ENCODE peak calls at places on chromosome 13, in five cellular contexts. C, F, E, N and Q are unnamed samples.

GRCh38 chr13:80556291-80556690 is 215.4 kb upstream of the SPRY2 start:
- DNase-seq in N (no peak), F (no peak), C (peak), E (no peak), Q (no peak)

GRCh38 chr13:99982741-99983400 is 1.3 kb downstream of the ZIC2 start:
- DNase-seq in E (no peak), N (no peak), F (no peak), C (no peak), Q (no peak)

GRCh38 chr13:105047676-105048295 is 1487.7 kb downstream of the EFNB2 start:
- DNase-seq in C (no peak), N (no peak), F (no peak), E (no peak), Q (no peak)

GRCh38 chr13:51910508-51910907 is 48.7 kb downstream of the CCDC70 start:
- DNase-seq in C (no peak), E (no peak), F (no peak), N (no peak), Q (no peak)

GRCh38 chr13:40786568-40786996 is 2.8 kb upstream of the SLC25A15 start:
- DNase-seq in N (no peak), E (no peak), C (peak), F (no peak), Q (no peak)

GRCh38 chr13:64551755-64552154 is 2678.4 kb downstream of the PCDH9 start:
- DNase-seq in C (peak), F (no peak), E (peak), N (no peak), Q (no peak)

GRCh38 chr13:77218274-77218673 is 108.6 kb downstream of the MYCBP2 start:
- DNase-seq in F (no peak), C (no peak), N (no peak), E (no peak), Q (no peak)

GRCh38 chr13:108897955-108898354 is 268.5 kb downstream of the MYO16 start:
- DNase-seq in F (no peak), C (no peak), E (no peak), N (no peak), Q (no peak)

GRCh38 chr13:58376775-58377174 is 745.2 kb downstream of the PCDH17 start:
- DNase-seq in E (no peak), N (no peak), C (no peak), F (no peak), Q (no peak)

GRCh38 chr13:110797230-110797877 is 83.9 kb downstream of the ING1 start:
- DNase-seq in C (peak), E (no peak), F (no peak), N (no peak), Q (no peak)

GRCh38 chr13:60220072-60220471 is 56.3 kb upstream of the DIAPH3 start:
- DNase-seq in F (no peak), N (no peak), E (no peak), C (no peak), Q (no peak)

GRCh38 chr13:101242720-101243119 is 173.6 kb downstream of the NALCN start:
- DNase-seq in N (no peak), E (no peak), C (peak), F (no peak), Q (no peak)

GRCh38 chr13:21015284-21015683 is 46.1 kb downstream of the LATS2 start:
- DNase-seq in E (no peak), F (no peak), N (no peak), C (no peak), Q (no peak)

GRCh38 chr13:106212436-106213010 is 322.9 kb downstream of the EFNB2 start:
- DNase-seq in E (peak), C (no peak), F (no peak), N (no peak), Q (no peak)

GRCh38 chr13:73544175-73544574 is 485.4 kb downstream of the KLF5 start:
- DNase-seq in E (no peak), F (no peak), C (peak), N (no peak), Q (no peak)
- TF ChIP-seq CTCF in E (no peak), F (no peak), C (peak), N (no peak), Q (no peak)

DNA sequence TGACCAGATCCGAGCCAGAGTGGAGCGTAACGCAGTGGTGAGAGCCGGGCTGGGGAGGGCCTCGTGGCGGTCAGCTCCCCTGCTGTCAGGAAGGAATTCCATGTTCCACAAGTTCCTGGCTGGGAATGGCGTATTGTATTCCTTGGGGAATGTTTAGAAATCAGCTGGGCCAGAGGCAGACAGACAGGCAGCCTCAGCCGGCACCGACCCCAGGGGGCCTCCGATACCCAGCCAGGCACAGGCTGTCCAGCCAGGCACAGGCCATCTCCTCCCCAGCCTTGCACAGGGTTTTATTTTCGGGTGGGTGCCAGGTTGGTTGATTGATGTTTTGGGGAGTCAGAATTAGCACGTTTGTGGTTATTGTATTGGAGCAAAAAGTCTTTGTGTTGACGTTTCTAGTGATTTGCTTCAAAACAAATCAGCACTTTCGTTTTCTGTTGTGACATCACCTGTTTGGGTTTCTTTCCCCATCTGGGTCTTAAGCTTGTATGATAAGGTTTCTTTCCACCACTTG is 126.6 kb upstream of the MCF2L start:
- DNase-seq in F (peak), C (peak), E (no peak), N (no peak), Q (no peak)
- H3K4me3 ChIP-seq in F (no peak), C (no peak), E (no peak), N (no peak), Q (no peak)

DNA sequence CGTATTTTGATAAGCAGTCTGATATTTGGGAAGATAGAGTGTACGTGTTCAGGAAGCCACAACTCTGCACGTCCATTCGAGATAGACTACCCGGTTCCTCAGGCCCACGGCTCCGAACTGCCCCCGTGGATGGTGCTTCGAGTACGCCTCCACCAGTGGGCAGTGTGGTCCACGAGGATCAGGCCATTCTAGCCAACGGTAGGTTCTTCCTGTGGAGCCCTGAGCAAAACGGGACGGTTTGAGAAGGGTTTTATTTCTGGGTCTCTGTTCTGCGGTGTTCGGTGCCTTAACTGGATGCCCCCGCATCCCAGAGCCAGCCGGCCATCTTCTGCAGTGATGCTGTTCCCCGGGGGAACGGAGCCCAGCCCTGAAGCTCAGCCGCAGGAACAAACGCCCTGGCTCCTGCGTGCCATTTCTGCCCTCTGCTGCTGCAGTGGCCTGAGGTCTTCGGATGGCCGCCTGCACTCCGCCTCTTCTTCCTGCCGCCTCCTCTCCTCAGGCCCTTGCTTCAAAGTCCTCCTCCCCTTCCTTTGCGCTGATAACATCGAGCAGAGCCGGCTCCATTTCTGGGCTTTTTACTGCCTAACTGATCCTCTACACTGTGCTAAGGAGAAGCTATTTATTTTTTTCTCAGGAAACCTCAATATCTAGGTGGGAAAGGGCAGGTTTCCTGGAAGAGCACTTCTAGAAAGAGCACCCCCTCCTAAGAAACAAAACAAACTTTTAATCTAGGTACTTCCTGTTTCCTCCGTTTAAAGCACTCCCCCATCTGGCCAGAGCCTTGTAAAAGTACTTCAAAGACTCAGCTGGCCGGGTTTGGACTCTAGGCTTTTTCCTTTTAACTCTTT is 36.2 kb upstream of the SLC46A3 start:
- DNase-seq in C (peak), E (no peak), F (peak), N (no peak), Q (peak)
- TF ChIP-seq CTCF in C (peak), E (no peak), F (peak), N (peak), Q (no peak)

GRCh38 chr13:95195146-95195545 is 106.1 kb downstream of the ABCC4 start:
- DNase-seq in F (no peak), C (no peak), E (no peak), N (no peak), Q (no peak)

GRCh38 chr13:95192998-95193397 is 108.3 kb downstream of the ABCC4 start:
- DNase-seq in N (no peak), E (no peak), F (no peak), C (no peak), Q (no peak)

GRCh38 chr13:95197548-95197947 is 103.7 kb downstream of the ABCC4 start:
- DNase-seq in N (no peak), C (no peak), F (no peak), E (no peak), Q (no peak)

GRCh38 chr13:95191821-95192220 is 109.4 kb downstream of the ABCC4 start:
- DNase-seq in N (peak), F (peak), E (peak), C (peak), Q (peak)

DNA sequence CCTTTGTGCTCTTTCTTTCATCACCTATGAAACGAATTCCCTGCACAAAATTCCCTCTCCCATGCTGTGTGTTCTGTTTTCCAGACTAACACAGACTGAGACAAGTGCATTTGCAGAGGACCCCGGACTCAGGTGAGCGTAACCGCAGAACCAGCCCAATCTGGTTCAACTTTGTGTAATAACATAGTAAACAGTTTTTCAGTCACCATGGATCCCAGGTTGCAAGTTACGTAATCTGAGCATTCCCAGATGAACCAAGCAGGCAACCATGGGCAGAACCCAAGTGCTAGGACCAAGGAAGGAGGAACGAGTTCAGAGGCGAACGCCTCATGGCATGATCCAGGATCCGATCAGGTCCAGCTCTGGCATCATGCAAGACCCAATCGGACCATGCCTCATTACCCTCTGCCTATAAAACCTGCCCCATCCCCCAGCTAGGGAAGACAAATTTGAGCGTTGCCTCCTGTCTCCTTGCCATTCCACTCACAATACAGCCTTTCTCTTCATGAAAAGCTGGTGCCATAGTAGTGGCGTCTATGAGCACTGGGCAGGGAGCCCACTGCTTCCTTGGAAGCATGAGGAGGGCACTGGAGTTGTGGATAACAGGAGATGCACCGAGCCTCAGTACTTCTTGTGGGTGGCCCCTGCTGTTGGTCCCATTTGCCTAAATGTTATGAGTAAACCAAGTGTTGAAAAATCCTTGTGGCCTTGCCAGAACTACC is 107.6 kb downstream of the ABCC4 start:
- DNase-seq in E (no peak), N (no peak), C (no peak), F (no peak), Q (no peak)
- H3K4me3 ChIP-seq in E (no peak), N (no peak), C (no peak), F (no peak), Q (no peak)